ENCODE peak calls at places on chromosome 12, in nine cellular contexts. One of them, this sample, is unnamed.

GRCh38 chr12:6871052-6871957 is 1.8 kb downstream of the SPSB2 start:
- DNase-seq in lower lobe of right lung: no peak
- DNase-seq in left ventricle myocardium inferior: no peak
- DNase-seq in gastrocnemius medialis: no peak
- DNase-seq in K562: peak
- DNase-seq in OCI-LY7: peak
- DNase-seq in HL-60: peak
- DNase-seq in colonic mucosa: peak
- DNase-seq in stomach: peak
- DNase-seq in this sample: no peak

GRCh38 chr12:106582661-106583577 is at the start of gene RFX4:
- DNase-seq in lower lobe of right lung: no peak
- DNase-seq in left ventricle myocardium inferior: no peak
- DNase-seq in gastrocnemius medialis: no peak
- DNase-seq in K562: no peak
- DNase-seq in OCI-LY7: no peak
- DNase-seq in HL-60: no peak
- DNase-seq in colonic mucosa: no peak
- DNase-seq in stomach: no peak
- DNase-seq in this sample: no peak

GRCh38 chr12:32273063-32273521 is 126.3 kb upstream of the FGD4 start:
- DNase-seq in lower lobe of right lung: no peak
- DNase-seq in left ventricle myocardium inferior: no peak
- DNase-seq in gastrocnemius medialis: no peak
- DNase-seq in K562: peak
- DNase-seq in OCI-LY7: peak
- DNase-seq in HL-60: no peak
- DNase-seq in colonic mucosa: peak
- DNase-seq in stomach: no peak
- DNase-seq in this sample: no peak

GRCh38 chr12:11739980-11740379 is 90.5 kb downstream of the ETV6 start:
- DNase-seq in lower lobe of right lung: no peak
- DNase-seq in left ventricle myocardium inferior: no peak
- DNase-seq in gastrocnemius medialis: no peak
- DNase-seq in K562: no peak
- DNase-seq in OCI-LY7: no peak
- DNase-seq in HL-60: no peak
- DNase-seq in colonic mucosa: no peak
- DNase-seq in stomach: no peak
- DNase-seq in this sample: no peak

GRCh38 chr12:123106640-123107359 is 44.1 kb downstream of the PITPNM2 start:
- DNase-seq in lower lobe of right lung: peak
- DNase-seq in left ventricle myocardium inferior: peak
- DNase-seq in gastrocnemius medialis: peak
- DNase-seq in K562: peak
- DNase-seq in OCI-LY7: peak
- DNase-seq in HL-60: peak
- DNase-seq in colonic mucosa: peak
- DNase-seq in stomach: no peak
- DNase-seq in this sample: no peak

GRCh38 chr12:47725893-47726292 is 603 bp upstream of the ENDOU start:
- DNase-seq in lower lobe of right lung: no peak
- DNase-seq in left ventricle myocardium inferior: no peak
- DNase-seq in gastrocnemius medialis: no peak
- DNase-seq in K562: no peak
- DNase-seq in OCI-LY7: peak
- DNase-seq in HL-60: no peak
- DNase-seq in colonic mucosa: no peak
- DNase-seq in stomach: no peak
- DNase-seq in this sample: no peak

GRCh38 chr12:20350495-20350894 is 17.8 kb upstream of the PDE3A start:
- DNase-seq in lower lobe of right lung: no peak
- DNase-seq in left ventricle myocardium inferior: no peak
- DNase-seq in gastrocnemius medialis: no peak
- DNase-seq in K562: no peak
- DNase-seq in OCI-LY7: no peak
- DNase-seq in HL-60: no peak
- DNase-seq in colonic mucosa: no peak
- DNase-seq in stomach: no peak
- DNase-seq in this sample: no peak

GRCh38 chr12:130990034-130990433 is 36.3 kb downstream of the ADGRD1 start:
- DNase-seq in lower lobe of right lung: no peak
- DNase-seq in left ventricle myocardium inferior: no peak
- DNase-seq in gastrocnemius medialis: peak
- DNase-seq in K562: no peak
- DNase-seq in OCI-LY7: no peak
- DNase-seq in HL-60: no peak
- DNase-seq in colonic mucosa: no peak
- DNase-seq in stomach: no peak
- DNase-seq in this sample: no peak

DNA sequence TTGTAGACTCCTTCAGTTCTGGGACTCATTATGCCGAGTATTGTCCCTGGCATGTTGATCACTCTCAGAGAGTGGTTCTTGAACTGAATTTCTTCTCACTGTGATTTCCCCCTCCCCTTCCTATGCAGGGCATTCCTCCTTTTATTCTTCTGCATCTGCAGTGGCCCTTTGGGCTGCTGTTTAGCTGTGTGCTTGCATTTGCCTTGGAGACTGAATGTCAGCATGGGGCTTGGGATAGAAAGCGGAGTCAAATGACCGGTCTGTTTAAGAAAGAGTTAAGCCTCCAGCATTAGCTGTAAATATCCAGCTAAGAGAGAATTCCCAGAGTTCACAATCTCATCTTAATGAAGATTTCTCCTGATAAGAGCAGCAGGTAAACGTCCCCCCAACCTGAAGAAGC is 65.6 kb upstream of the RMST start:
- DNase-seq in lower lobe of right lung: no peak
- DNase-seq in left ventricle myocardium inferior: no peak
- DNase-seq in gastrocnemius medialis: no peak
- DNase-seq in K562: no peak
- DNase-seq in OCI-LY7: no peak
- DNase-seq in HL-60: no peak
- DNase-seq in colonic mucosa: no peak
- DNase-seq in stomach: no peak
- DNase-seq in this sample: no peak
- H3K4me3 ChIP-seq in lower lobe of right lung: no peak
- H3K4me3 ChIP-seq in left ventricle myocardium inferior: no peak
- H3K4me3 ChIP-seq in gastrocnemius medialis: no peak
- H3K4me3 ChIP-seq in K562: no peak
- H3K4me3 ChIP-seq in OCI-LY7: no peak
- H3K4me3 ChIP-seq in HL-60: no peak
- H3K4me3 ChIP-seq in colonic mucosa: no peak
- H3K4me3 ChIP-seq in stomach: no peak
- H3K4me3 ChIP-seq in this sample: no peak

GRCh38 chr12:104651812-104652211 is 195.1 kb downstream of the CHST11 start:
- DNase-seq in lower lobe of right lung: no peak
- DNase-seq in left ventricle myocardium inferior: no peak
- DNase-seq in gastrocnemius medialis: no peak
- DNase-seq in K562: no peak
- DNase-seq in OCI-LY7: no peak
- DNase-seq in HL-60: no peak
- DNase-seq in colonic mucosa: no peak
- DNase-seq in stomach: no peak
- DNase-seq in this sample: no peak

GRCh38 chr12:104652910-104653309 is 196.2 kb downstream of the CHST11 start:
- DNase-seq in lower lobe of right lung: no peak
- DNase-seq in left ventricle myocardium inferior: no peak
- DNase-seq in gastrocnemius medialis: no peak
- DNase-seq in K562: no peak
- DNase-seq in OCI-LY7: no peak
- DNase-seq in HL-60: peak
- DNase-seq in colonic mucosa: no peak
- DNase-seq in stomach: no peak
- DNase-seq in this sample: no peak

GRCh38 chr12:104655059-104655609 is 198.4 kb downstream of the CHST11 start:
- DNase-seq in lower lobe of right lung: no peak
- DNase-seq in left ventricle myocardium inferior: no peak
- DNase-seq in gastrocnemius medialis: no peak
- DNase-seq in K562: no peak
- DNase-seq in OCI-LY7: no peak
- DNase-seq in HL-60: no peak
- DNase-seq in colonic mucosa: no peak
- DNase-seq in stomach: no peak
- DNase-seq in this sample: no peak

GRCh38 chr12:104656383-104656782 is 199.6 kb downstream of the CHST11 start:
- DNase-seq in lower lobe of right lung: no peak
- DNase-seq in left ventricle myocardium inferior: no peak
- DNase-seq in gastrocnemius medialis: no peak
- DNase-seq in K562: no peak
- DNase-seq in OCI-LY7: no peak
- DNase-seq in HL-60: no peak
- DNase-seq in colonic mucosa: no peak
- DNase-seq in stomach: no peak
- DNase-seq in this sample: no peak

DNA sequence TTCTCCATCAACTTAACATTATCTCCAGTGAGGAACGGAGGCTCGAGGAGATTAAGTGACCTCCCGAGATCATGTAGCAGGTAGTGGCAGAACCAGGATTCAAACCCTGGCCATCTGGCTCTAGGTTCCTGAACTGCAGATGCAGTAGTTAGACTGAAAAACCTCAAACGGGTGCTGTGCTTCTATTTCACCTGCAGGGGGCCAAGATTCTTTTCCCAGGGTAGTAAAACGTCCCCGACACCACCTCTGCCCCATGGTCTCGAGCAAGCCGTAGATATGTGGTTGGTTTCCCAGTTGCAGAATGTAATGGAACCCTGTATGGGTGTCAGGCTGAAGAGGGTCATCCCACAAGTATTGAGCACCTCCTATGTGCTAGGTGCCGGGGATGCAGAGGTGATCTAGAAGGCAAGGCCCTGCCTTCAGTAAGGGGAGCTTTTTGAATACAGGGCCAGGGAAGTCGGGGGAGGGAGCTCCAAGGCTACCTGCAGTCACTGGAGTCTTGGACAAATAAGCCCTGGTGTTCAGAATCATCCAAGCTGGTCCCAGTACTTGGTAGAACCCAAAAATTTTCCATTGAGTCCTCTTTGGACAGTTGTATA is 197.1 kb downstream of the CHST11 start:
- DNase-seq in lower lobe of right lung: no peak
- DNase-seq in left ventricle myocardium inferior: no peak
- DNase-seq in gastrocnemius medialis: no peak
- DNase-seq in K562: peak
- DNase-seq in OCI-LY7: peak
- DNase-seq in HL-60: no peak
- DNase-seq in colonic mucosa: no peak
- DNase-seq in stomach: no peak
- DNase-seq in this sample: no peak
- TF ChIP-seq CTCF in lower lobe of right lung: no peak
- TF ChIP-seq CTCF in left ventricle myocardium inferior: peak
- TF ChIP-seq CTCF in gastrocnemius medialis: no peak
- TF ChIP-seq CTCF in K562: peak
- TF ChIP-seq CTCF in OCI-LY7: peak
- TF ChIP-seq CTCF in HL-60: peak
- TF ChIP-seq CTCF in colonic mucosa: peak
- TF ChIP-seq CTCF in stomach: no peak
- TF ChIP-seq CTCF in this sample: no peak

GRCh38 chr12:14416658-14417057 is 51.2 kb downstream of the ATF7IP start:
- DNase-seq in lower lobe of right lung: no peak
- DNase-seq in left ventricle myocardium inferior: no peak
- DNase-seq in gastrocnemius medialis: no peak
- DNase-seq in K562: no peak
- DNase-seq in OCI-LY7: peak
- DNase-seq in HL-60: no peak
- DNase-seq in colonic mucosa: no peak
- DNase-seq in stomach: no peak
- DNase-seq in this sample: no peak

GRCh38 chr12:14418526-14418925 is 53.0 kb downstream of the ATF7IP start:
- DNase-seq in lower lobe of right lung: no peak
- DNase-seq in left ventricle myocardium inferior: no peak
- DNase-seq in gastrocnemius medialis: no peak
- DNase-seq in K562: no peak
- DNase-seq in OCI-LY7: no peak
- DNase-seq in HL-60: no peak
- DNase-seq in colonic mucosa: no peak
- DNase-seq in stomach: no peak
- DNase-seq in this sample: no peak

GRCh38 chr12:14422516-14423230 is 57.2 kb downstream of the ATF7IP start:
- DNase-seq in lower lobe of right lung: no peak
- DNase-seq in left ventricle myocardium inferior: no peak
- DNase-seq in gastrocnemius medialis: no peak
- DNase-seq in K562: no peak
- DNase-seq in OCI-LY7: no peak
- DNase-seq in HL-60: no peak
- DNase-seq in colonic mucosa: no peak
- DNase-seq in stomach: no peak
- DNase-seq in this sample: no peak

DNA sequence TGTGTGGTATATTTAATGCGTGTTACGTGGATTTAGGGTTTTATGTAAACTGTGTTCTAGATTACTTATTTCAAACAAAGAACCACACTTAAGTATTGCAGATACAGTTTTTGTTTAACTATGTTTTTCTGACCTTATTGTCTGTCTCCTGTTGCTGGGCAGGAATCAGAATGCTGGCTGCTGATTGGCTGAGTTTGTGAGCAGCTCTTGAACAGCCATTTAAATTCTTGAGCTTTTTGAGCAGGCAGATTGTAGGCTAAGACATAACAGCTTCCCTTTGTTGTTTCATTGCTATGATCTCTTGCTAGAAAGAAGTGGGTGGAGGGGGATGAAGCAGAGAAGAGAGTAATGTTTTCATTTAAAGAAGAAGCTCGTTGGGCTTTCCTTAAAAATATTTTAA is 52.2 kb downstream of the ATF7IP start:
- DNase-seq in lower lobe of right lung: peak
- DNase-seq in left ventricle myocardium inferior: peak
- DNase-seq in gastrocnemius medialis: peak
- DNase-seq in K562: peak
- DNase-seq in OCI-LY7: peak
- DNase-seq in HL-60: peak
- DNase-seq in colonic mucosa: peak
- DNase-seq in stomach: peak
- DNase-seq in this sample: peak
- H3K27ac ChIP-seq in lower lobe of right lung: no peak
- H3K27ac ChIP-seq in left ventricle myocardium inferior: peak
- H3K27ac ChIP-seq in gastrocnemius medialis: peak
- H3K27ac ChIP-seq in K562: no peak
- H3K27ac ChIP-seq in OCI-LY7: no peak
- H3K27ac ChIP-seq in HL-60: no peak
- H3K27ac ChIP-seq in colonic mucosa: peak
- H3K27ac ChIP-seq in stomach: no peak
- H3K27ac ChIP-seq in this sample: peak

GRCh38 chr12:34217660-34218059 is 195.4 kb downstream of the ALG10 start:
- DNase-seq in lower lobe of right lung: no peak
- DNase-seq in left ventricle myocardium inferior: no peak
- DNase-seq in gastrocnemius medialis: no peak
- DNase-seq in K562: no peak
- DNase-seq in OCI-LY7: no peak
- DNase-seq in HL-60: no peak
- DNase-seq in colonic mucosa: no peak
- DNase-seq in stomach: no peak
- DNase-seq in this sample: no peak

GRCh38 chr12:34219046-34219770 is 196.9 kb downstream of the ALG10 start:
- DNase-seq in lower lobe of right lung: no peak
- DNase-seq in left ventricle myocardium inferior: no peak
- DNase-seq in gastrocnemius medialis: no peak
- DNase-seq in K562: no peak
- DNase-seq in OCI-LY7: no peak
- DNase-seq in HL-60: no peak
- DNase-seq in colonic mucosa: no peak
- DNase-seq in stomach: no peak
- DNase-seq in this sample: no peak

GRCh38 chr12:34215893-34216285 is 193.6 kb downstream of the ALG10 start:
- DNase-seq in lower lobe of right lung: no peak
- DNase-seq in left ventricle myocardium inferior: no peak
- DNase-seq in gastrocnemius medialis: no peak
- DNase-seq in K562: no peak
- DNase-seq in OCI-LY7: no peak
- DNase-seq in HL-60: no peak
- DNase-seq in colonic mucosa: no peak
- DNase-seq in stomach: no peak
- DNase-seq in this sample: no peak

GRCh38 chr12:34215213-34215892 is 193.1 kb downstream of the ALG10 start:
- DNase-seq in lower lobe of right lung: no peak
- DNase-seq in left ventricle myocardium inferior: no peak
- DNase-seq in gastrocnemius medialis: no peak
- DNase-seq in K562: no peak
- DNase-seq in OCI-LY7: no peak
- DNase-seq in HL-60: no peak
- DNase-seq in colonic mucosa: no peak
- DNase-seq in stomach: no peak
- DNase-seq in this sample: no peak

GRCh38 chr12:34218193-34219045 is 196.1 kb downstream of the ALG10 start:
- DNase-seq in lower lobe of right lung: peak
- DNase-seq in left ventricle myocardium inferior: peak
- DNase-seq in gastrocnemius medialis: peak
- DNase-seq in K562: peak
- DNase-seq in OCI-LY7: peak
- DNase-seq in HL-60: peak
- DNase-seq in colonic mucosa: peak
- DNase-seq in stomach: peak
- DNase-seq in this sample: peak
- H3K4me3 ChIP-seq in lower lobe of right lung: peak
- H3K4me3 ChIP-seq in left ventricle myocardium inferior: peak
- H3K4me3 ChIP-seq in gastrocnemius medialis: peak
- H3K4me3 ChIP-seq in K562: peak
- H3K4me3 ChIP-seq in OCI-LY7: no peak
- H3K4me3 ChIP-seq in HL-60: peak
- H3K4me3 ChIP-seq in colonic mucosa: peak
- H3K4me3 ChIP-seq in stomach: peak
- H3K4me3 ChIP-seq in this sample: peak